ENCODE peak calls at places on chromosomes 12 and 14, in nine cellular contexts. B, F, C, S, L, K, J, V and O are unnamed samples.

GRCh38 chr12:105418821-105419291 is 88.4 kb downstream of the C12orf75 start:
- DNase-seq in J (peak), F (no peak), L (no peak), S (no peak), K (no peak), V (no peak), C (peak), B (no peak), O (no peak)

GRCh38 chr12:65122661-65123060 is 1.6 kb upstream of the WIF1 start:
- DNase-seq in C (no peak), J (no peak), L (no peak), F (no peak), V (no peak), K (no peak), B (no peak), S (no peak), O (no peak)

GRCh38 chr12:81245918-81246611 is 168.2 kb downstream of the ACSS3 start:
- DNase-seq in J (no peak), C (no peak), K (no peak), V (no peak), F (no peak), B (no peak), L (no peak), S (no peak), O (no peak)

GRCh38 chr14:96166475-96167223 is 38.0 kb upstream of the BDKRB2 start:
- DNase-seq in S (no peak), J (no peak), C (no peak), B (no peak), L (no peak), F (no peak), K (no peak), V (no peak), O (no peak)

GRCh38 chr14:80493620-80494019 is 282.3 kb upstream of the DIO2 start:
- DNase-seq in L (no peak), J (no peak), B (no peak), F (no peak), C (no peak), V (no peak), K (no peak), S (no peak), O (no peak)

GRCh38 chr12:88960213-88960878 is 380.1 kb upstream of the KITLG start:
- DNase-seq in J (no peak), L (no peak), S (no peak), V (peak), B (no peak), F (no peak), K (no peak), C (peak), O (no peak)

GRCh38 chr12:92078167-92079053 is 67.2 kb downstream of the BTG1 start:
- DNase-seq in S (peak), L (no peak), J (no peak), K (peak), F (no peak), B (no peak), V (peak), C (peak), O (peak)

GRCh38 chr12:31906581-31907286 is 52.5 kb upstream of the RESF1 start:
- DNase-seq in J (no peak), S (no peak), C (no peak), B (no peak), L (no peak), K (no peak), V (no peak), F (peak), O (no peak)

GRCh38 chr14:100374891-100375272 is 51.7 kb downstream of the SLC25A47 start:
- DNase-seq in F (no peak), K (no peak), L (no peak), J (no peak), B (no peak), C (no peak), V (no peak), S (no peak), O (no peak)

GRCh38 chr14:64244279-64244678 is 49.9 kb downstream of the ESR2 start:
- DNase-seq in C (no peak), K (peak), J (no peak), S (no peak), B (no peak), V (no peak), F (no peak), L (no peak), O (no peak)

GRCh38 chr12:65524666-65525065 is 246.2 kb downstream of the MSRB3 start:
- DNase-seq in K (no peak), B (no peak), J (no peak), C (peak), V (no peak), F (no peak), S (no peak), L (no peak), O (no peak)

GRCh38 chr12:67681145-67681778 is 32.7 kb downstream of the DYRK2 start:
- DNase-seq in L (no peak), F (no peak), B (no peak), S (no peak), V (no peak), J (no peak), K (no peak), C (peak), O (peak)

GRCh38 chr12:80192087-80192486 is 92.8 kb downstream of the OTOGL start:
- DNase-seq in C (no peak), S (no peak), J (no peak), B (no peak), L (no peak), F (no peak), V (no peak), K (no peak), O (no peak)

GRCh38 chr12:126772171-126772864 is 1494.7 kb upstream of the TMEM132C start:
- DNase-seq in J (no peak), L (no peak), S (peak), C (peak), V (peak), F (no peak), K (no peak), B (no peak), O (no peak)

GRCh38 chr14:105947599-105947998 is 421.2 kb downstream of the TMEM121 start:
- DNase-seq in K (no peak), B (no peak), S (no peak), V (no peak), C (no peak), F (no peak), J (no peak), L (no peak), O (no peak)

GRCh38 chr12:110243227-110243626 is 37.8 kb upstream of the ATP2A2 start:
- DNase-seq in S (no peak), V (no peak), C (no peak), K (no peak), B (no peak), J (no peak), F (no peak), L (no peak), O (no peak)

GRCh38 chr12:64635356-64635998 is 25.2 kb downstream of the RASSF3 start:
- DNase-seq in B (no peak), K (no peak), L (no peak), C (no peak), V (no peak), S (no peak), J (no peak), F (no peak), O (no peak)

GRCh38 chr12:51147309-51147708 is 25.6 kb downstream of the TFCP2 start:
- DNase-seq in J (no peak), L (no peak), V (no peak), K (no peak), C (no peak), S (no peak), B (no peak), F (no peak), O (no peak)

GRCh38 chr12:16482726-16483125 is 123.2 kb downstream of the LMO3 start:
- DNase-seq in S (no peak), V (no peak), F (no peak), J (no peak), C (peak), K (no peak), L (no peak), B (no peak), O (no peak)

GRCh38 chr12:53948650-53949593 is 5.8 kb upstream of the HOXC12 start:
- DNase-seq in F (no peak), C (no peak), V (no peak), B (no peak), L (no peak), K (no peak), S (no peak), J (peak), O (no peak)
- TF ChIP-seq CTCF in F (no peak), C (no peak), V (no peak), B (no peak), L (no peak), K (no peak), S (no peak), J (no peak), O (no peak)

GRCh38 chr14:53002576-53002975 is 51.7 kb upstream of the FERMT2 start:
- DNase-seq in J (no peak), V (no peak), F (no peak), K (peak), L (no peak), C (no peak), B (no peak), S (no peak), O (no peak)
- H3K4me3 ChIP-seq in J (no peak), V (no peak), F (no peak), K (no peak), L (no peak), C (no peak), B (no peak), S (no peak), O (no peak)

GRCh38 chr14:94582199-94582750 is 1.0 kb downstream of the SERPINA5 start:
- DNase-seq in J (no peak), B (no peak), C (no peak), V (no peak), K (peak), F (no peak), L (no peak), S (no peak), O (no peak)
- H3K27ac ChIP-seq in J (no peak), B (peak), C (no peak), V (no peak), K (peak), F (no peak), L (no peak), S (no peak), O (no peak)

GRCh38 chr14:37118673-37119366 is 53.6 kb downstream of the SLC25A21 start:
- DNase-seq in B (no peak), L (no peak), S (no peak), K (no peak), J (no peak), F (no peak), C (no peak), V (no peak), O (no peak)

GRCh38 chr14:37114039-37114438 is 58.4 kb downstream of the SLC25A21 start:
- DNase-seq in F (no peak), C (peak), L (no peak), K (no peak), J (no peak), S (no peak), V (no peak), B (no peak), O (no peak)

GRCh38 chr14:37114559-37114958 is 57.8 kb downstream of the SLC25A21 start:
- DNase-seq in V (no peak), K (no peak), C (no peak), L (no peak), J (no peak), B (no peak), S (no peak), F (no peak), O (no peak)

GRCh38 chr14:37122288-37122687 is 50.1 kb downstream of the SLC25A21 start:
- DNase-seq in F (no peak), B (no peak), K (no peak), J (no peak), S (peak), C (peak), L (no peak), V (peak), O (peak)

DNA sequence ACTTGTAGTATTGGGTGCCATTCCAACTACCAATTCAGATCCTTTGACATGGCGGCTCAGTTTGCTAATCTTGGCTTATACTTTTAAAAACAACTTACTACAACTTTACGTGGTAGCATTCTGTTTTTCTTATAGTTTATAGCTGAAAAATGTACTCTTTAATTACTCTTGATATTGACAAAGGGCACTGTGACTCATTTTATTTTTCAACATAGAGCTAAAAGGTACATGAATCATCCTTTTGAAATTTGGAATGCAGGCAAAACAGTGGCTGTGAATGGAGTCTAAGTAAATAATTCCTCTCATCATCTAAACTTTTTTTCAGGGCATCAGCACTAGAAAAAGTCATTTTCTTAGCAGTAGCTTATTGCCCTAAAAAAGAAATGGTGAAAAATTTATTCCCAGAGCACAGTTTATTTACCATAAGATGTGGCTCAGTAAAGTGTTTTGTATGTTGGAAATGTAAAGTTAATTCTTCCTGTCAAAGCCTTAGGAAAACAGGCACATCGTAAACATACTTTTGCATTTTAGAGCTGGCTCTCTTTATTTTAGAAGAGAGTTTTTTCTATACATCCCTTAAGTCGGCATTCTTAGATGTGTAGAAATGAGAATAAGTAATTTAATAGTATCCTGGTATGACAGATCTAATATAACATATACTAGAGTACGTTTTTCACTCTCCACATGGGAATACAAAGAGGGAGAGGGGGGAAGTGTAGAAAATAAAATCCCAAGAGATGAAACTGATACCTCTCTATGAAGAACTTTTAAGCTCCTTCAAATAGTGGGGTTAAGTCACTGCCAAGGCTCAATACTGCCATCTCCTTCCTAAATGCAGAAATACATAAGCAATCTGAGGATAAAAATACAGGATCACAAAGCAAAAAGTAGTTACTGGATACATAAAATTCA is 55.2 kb downstream of the SLC25A21 start:
- DNase-seq in L (no peak), K (no peak), J (no peak), B (no peak), F (no peak), V (peak), S (peak), C (peak), O (peak)
- TF ChIP-seq CTCF in L (no peak), K (peak), J (no peak), B (no peak), F (no peak), V (peak), S (peak), C (peak), O (peak)

GRCh38 chr12:107656302-107656701 is 29.3 kb upstream of the PWP1 start:
- DNase-seq in F (no peak), L (no peak), C (no peak), B (no peak), J (no peak), S (no peak), K (no peak), V (no peak), O (no peak)

GRCh38 chr12:107653519-107653918 is 32.1 kb upstream of the PWP1 start:
- DNase-seq in V (no peak), L (no peak), B (no peak), K (no peak), F (no peak), J (no peak), S (no peak), C (no peak), O (no peak)

GRCh38 chr12:107654866-107655265 is 30.7 kb upstream of the PWP1 start:
- DNase-seq in F (no peak), C (no peak), J (no peak), K (no peak), S (no peak), B (no peak), V (no peak), L (no peak), O (no peak)

GRCh38 chr12:107657133-107657532 is 28.5 kb upstream of the PWP1 start:
- DNase-seq in C (no peak), S (no peak), V (no peak), J (no peak), B (no peak), F (no peak), K (no peak), L (no peak), O (no peak)

DNA sequence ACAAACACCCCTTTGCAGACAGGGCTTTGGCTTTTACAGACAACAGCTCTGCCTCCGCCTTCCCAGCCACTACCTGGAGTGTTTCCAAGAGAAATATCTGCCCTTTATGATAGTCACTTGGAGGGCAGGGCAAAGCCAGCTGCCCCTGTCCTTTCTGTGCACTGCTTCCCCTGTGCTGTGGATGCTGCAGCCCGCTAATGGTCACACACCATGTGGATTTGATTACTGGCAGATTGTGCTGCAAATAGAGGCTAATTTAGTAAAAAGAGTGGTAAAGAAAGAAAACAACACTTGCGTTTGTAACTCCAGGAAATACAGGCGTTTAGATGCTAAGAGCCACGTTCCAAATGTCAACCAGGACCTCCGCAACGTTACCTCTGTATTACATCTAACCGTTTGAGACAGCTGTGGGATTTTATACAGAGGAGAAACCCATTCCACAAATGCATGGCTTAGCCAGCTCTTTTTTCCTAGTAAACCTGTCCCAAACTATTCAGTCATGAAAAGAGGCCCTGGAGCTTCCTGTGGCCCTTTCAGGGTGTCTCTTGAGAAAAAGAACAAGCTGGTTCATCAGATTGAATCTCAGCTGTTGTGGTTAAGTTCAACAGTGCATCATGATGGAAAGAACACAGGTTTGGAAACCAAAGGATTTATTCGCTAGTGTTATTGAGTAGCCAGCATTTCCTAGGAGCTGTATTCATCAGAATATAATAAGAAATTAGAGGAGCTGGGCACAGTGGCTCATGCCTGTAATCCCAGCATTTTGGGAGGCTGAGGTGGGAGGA is 30.1 kb upstream of the PWP1 start:
- DNase-seq in F (no peak), J (no peak), V (no peak), K (no peak), S (no peak), L (no peak), C (no peak), B (no peak), O (no peak)
- H3K4me3 ChIP-seq in F (no peak), J (no peak), V (no peak), K (no peak), S (no peak), L (no peak), C (no peak), B (no peak), O (no peak)

GRCh38 chr14:104729835-104730181 is 5.8 kb downstream of the ADSS1 start:
- DNase-seq in B (no peak), C (no peak), F (no peak), L (no peak), J (peak), K (no peak), S (no peak), V (no peak), O (no peak)
- H3K27ac ChIP-seq in B (no peak), C (no peak), F (no peak), L (no peak), J (no peak), K (no peak), S (no peak), V (no peak), O (no peak)